ENCODE peak calls at places on chromosomes 7 and 10, in ten cellular contexts. W is CD8-positive, alpha-beta T cell; R is breast epithelium; C is MM.1S; E is fibroblast of mammary gland; M is adrenal gland; B is fibroblast of lung; H is AG09309; Z is HFFc6; Q is RWPE1. V is an unnamed sample.

GRCh38 chr7:134892963-134893362 is 93.3 kb upstream of the AGBL3 start:
- DNase-seq in H (no peak), C (no peak), Z (no peak), B (no peak), M (no peak), E (peak; percentile 45), W (no peak), Q (no peak), R (no peak), V (no peak)

GRCh38 chr7:127792528-127793342 is 140.7 kb downstream of the SND1 start:
- DNase-seq in R (no peak), C (peak; percentile 35), W (no peak), H (no peak), M (no peak), Z (no peak), Q (no peak), B (no peak), E (peak; percentile 22), V (no peak)

GRCh38 chr7:111509298-111509697 is 53.0 kb downstream of the IMMP2L start:
- DNase-seq in C (no peak), W (no peak), H (no peak), Z (no peak), M (no peak), B (no peak), R (no peak), Q (no peak), E (no peak), V (no peak)

GRCh38 chr7:139696547-139696946 is 81.3 kb downstream of the HIPK2 start:
- DNase-seq in Q (no peak), H (no peak), R (no peak), Z (no peak), B (no peak), W (no peak), M (peak; percentile 49), E (peak; percentile 44), C (no peak), V (no peak)

GRCh38 chr10:132450466-132450824 is 53.4 kb downstream of the PWWP2B start:
- DNase-seq in Q (no peak), M (no peak), C (no peak), H (no peak), Z (no peak), E (no peak), R (no peak), B (no peak), W (no peak), V (no peak)

GRCh38 chr10:3817002-3817401 is 32.0 kb upstream of the KLF6 start:
- DNase-seq in Z (no peak), H (no peak), B (no peak), R (no peak), M (no peak), Q (no peak), W (no peak), C (no peak), E (no peak), V (no peak)

GRCh38 chr10:24518981-24519597 is 204.6 kb downstream of the ARHGAP21 start:
- DNase-seq in B (peak; percentile 51), C (no peak), H (no peak), Z (peak; percentile 43), W (no peak), R (peak; percentile 67), E (peak; percentile 67), M (peak; percentile 82), Q (peak; percentile 61), V (peak; percentile 34)

GRCh38 chr7:2635810-2636701 is 4.3 kb downstream of the TTYH3 start:
- DNase-seq in Z (peak; percentile 39), C (no peak), M (peak; percentile 90), H (no peak), R (no peak), B (no peak), W (no peak), E (peak; percentile 73), Q (no peak), V (no peak)

GRCh38 chr7:130758429-130759056 is 24.5 kb upstream of the KLF14 start:
- DNase-seq in Z (peak; percentile 34), C (peak; percentile 65), R (no peak), H (peak; percentile 23), B (peak; percentile 49), M (no peak), E (peak; percentile 72), W (no peak), Q (peak; percentile 37), V (no peak)

GRCh38 chr10:28676297-28676967 is 889 bp upstream of the BAMBI start:
- DNase-seq in C (peak; percentile 13), H (no peak), B (no peak), Q (no peak), E (no peak), Z (no peak), W (peak; percentile 60), R (no peak), M (peak; percentile 69), V (no peak)

GRCh38 chr10:34109481-34109880 is 705.6 kb downstream of the PARD3 start:
- DNase-seq in Q (no peak), W (no peak), C (no peak), B (no peak), R (no peak), Z (no peak), E (no peak), M (peak; percentile 58), H (no peak), V (no peak)

DNA sequence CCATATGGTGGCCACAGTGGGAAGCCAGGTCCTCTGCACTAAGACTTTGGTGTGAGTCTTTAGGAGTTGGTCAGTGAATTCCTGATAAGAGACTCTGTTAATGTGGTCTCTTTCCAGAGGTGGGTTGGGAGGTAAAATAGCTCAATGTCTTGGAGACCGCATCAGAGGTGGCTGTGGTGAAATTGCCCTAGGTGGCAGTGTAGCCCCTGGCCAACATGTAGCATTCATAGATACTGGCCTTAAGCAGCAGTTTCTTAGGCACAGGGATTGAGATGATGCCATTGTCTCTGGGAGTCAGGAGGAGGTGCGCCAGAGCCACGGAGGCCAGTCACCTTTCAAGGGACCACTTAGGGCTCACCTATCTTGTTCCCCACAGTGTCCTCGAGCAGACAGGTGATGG is 202.8 kb downstream of the CREB5 start:
- DNase-seq in C (no peak), E (peak; percentile 16), Q (no peak), R (no peak), Z (no peak), H (no peak), W (peak; percentile 51), M (no peak), B (no peak), V (no peak)
- TF ChIP-seq CTCF in C (peak; percentile 22), E (peak; percentile 19), Q (no peak), R (no peak), Z (peak; percentile 9), H (no peak), W (no peak), M (no peak), B (no peak), V (no peak)

GRCh38 chr7:50404392-50404791 is 45.8 kb downstream of the FIGNL1 start:
- DNase-seq in C (no peak), Z (no peak), R (no peak), B (no peak), W (no peak), E (no peak), Q (no peak), H (no peak), M (no peak), V (no peak)
- TF ChIP-seq CTCF in C (peak; percentile 7), Z (peak; percentile 16), R (no peak), B (no peak), W (no peak), E (no peak), Q (no peak), H (peak; percentile 8), M (no peak), V (no peak)

DNA sequence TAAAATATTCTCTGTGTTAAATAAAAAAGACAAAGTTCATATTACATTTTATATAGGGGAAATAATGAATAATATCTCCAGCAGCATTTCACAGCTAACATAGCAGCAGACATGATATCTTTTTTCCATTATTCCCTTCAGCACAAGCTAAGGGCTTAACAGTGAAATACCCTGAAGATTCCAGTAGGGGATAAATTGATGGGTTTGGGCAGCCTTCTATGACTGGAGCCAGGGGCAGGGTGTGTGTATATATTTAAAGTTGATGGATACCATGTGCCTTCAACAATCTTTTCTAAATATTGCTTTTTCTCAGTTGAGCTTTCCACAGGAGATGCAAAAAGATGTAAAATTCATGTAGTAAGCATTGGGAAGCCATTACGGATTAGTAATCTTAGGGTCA is 151.2 kb downstream of the MAGI2 start:
- DNase-seq in W (no peak), C (no peak), Z (no peak), R (no peak), E (no peak), Q (no peak), M (no peak), H (no peak), B (no peak), V (no peak)
- TF ChIP-seq CTCF in W (no peak), C (no peak), Z (peak; percentile 7), R (no peak), E (no peak), Q (no peak), M (no peak), H (no peak), B (no peak), V (no peak)

GRCh38 chr10:61905837-61906236 is 4.3 kb downstream of the ARID5B start:
- DNase-seq in E (no peak), M (no peak), Z (no peak), C (no peak), H (no peak), B (no peak), R (no peak), W (no peak), Q (no peak), V (no peak)

GRCh38 chr10:61903184-61903990 is 1.9 kb downstream of the ARID5B start:
- DNase-seq in M (peak; percentile 72), Q (peak; percentile 72), R (no peak), W (peak; percentile 76), H (no peak), B (peak; percentile 79), Z (peak; percentile 36), E (peak; percentile 59), C (peak; percentile 82), V (no peak)

GRCh38 chr10:61905446-61905725 is 3.9 kb downstream of the ARID5B start:
- DNase-seq in E (no peak), M (no peak), R (no peak), Z (no peak), H (no peak), B (no peak), C (no peak), Q (no peak), W (no peak), V (no peak)

GRCh38 chr10:61903991-61904350 is 2.5 kb downstream of the ARID5B start:
- DNase-seq in Q (no peak), H (no peak), B (no peak), E (peak; percentile 34), C (no peak), W (no peak), R (no peak), M (no peak), Z (no peak), V (no peak)

DNA sequence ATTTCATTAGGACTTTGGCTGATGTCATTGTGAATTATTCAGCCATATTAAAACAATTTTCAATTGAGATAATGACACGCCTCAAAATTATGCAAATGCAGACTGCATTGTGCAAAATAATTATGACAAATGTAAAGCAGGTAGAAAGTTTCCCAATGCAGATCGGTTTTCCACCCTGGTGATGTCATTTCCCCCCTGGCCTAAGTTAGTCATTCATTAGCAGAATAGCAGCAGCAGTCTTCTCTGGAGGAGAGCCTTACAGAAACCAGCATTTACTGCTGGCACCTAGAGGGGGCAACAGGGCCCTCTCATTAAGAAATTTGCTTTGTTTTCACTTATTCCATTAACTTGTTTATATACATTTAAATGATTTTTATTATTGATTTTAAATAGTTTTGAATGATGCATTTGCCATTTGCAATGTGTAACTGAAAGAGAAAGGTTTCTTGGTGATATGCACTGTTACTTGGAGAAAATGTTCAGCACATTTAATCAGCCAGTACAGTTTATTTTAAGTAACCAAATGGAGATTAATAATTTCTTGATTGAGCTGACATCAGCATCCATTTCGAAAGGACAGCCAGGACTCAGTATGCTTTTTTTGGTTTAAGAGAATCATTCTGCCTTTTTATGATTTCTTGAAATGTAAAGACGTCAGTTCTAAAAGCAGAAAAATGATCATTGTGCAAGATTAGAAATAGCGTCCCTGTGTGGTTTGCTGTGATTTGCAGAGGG is 3.4 kb downstream of the ARID5B start:
- DNase-seq in W (no peak), R (no peak), H (peak; percentile 52), Z (peak; percentile 75), E (peak; percentile 90), M (no peak), Q (peak; percentile 79), B (peak; percentile 85), C (peak; percentile 74), V (no peak)
- TF ChIP-seq CTCF in W (peak; percentile 25), R (no peak), H (peak; percentile 38), Z (peak; percentile 61), E (peak; percentile 46), M (no peak), Q (peak; percentile 20), B (peak; percentile 39), C (peak; percentile 27), V (no peak)

V was measured in omental fat pad.